ENCODE peak calls at places on chromosomes 13 and 19, in five cellular contexts. H, U, T, V and N are unnamed samples.

GRCh38 chr19:55013596-55013995 is 24.5 kb downstream of the GP6 start:
- DNase-seq in H (no peak), U (no peak), T (no peak), V (no peak), N (no peak)

GRCh38 chr19:5144545-5145179 is 175.7 kb downstream of the KDM4B start:
- DNase-seq in T (no peak), H (no peak), V (no peak), U (no peak), N (no peak)

GRCh38 chr13:106561551-106562170 is 6.3 kb downstream of the ARGLU1 start:
- DNase-seq in T (peak; percentile 31), U (no peak), H (peak; percentile 47), V (no peak), N (peak; percentile 64)

GRCh38 chr19:49061445-49061844 is 3.2 kb downstream of the NTF4 start:
- DNase-seq in T (no peak), H (no peak), V (no peak), U (no peak), N (no peak)

GRCh38 chr19:14556662-14557188 is 15.1 kb downstream of the NDUFB7 start:
- DNase-seq in U (peak; percentile 79), T (peak; percentile 80), H (peak; percentile 87), V (no peak), N (peak; percentile 86)

GRCh38 chr19:43132696-43133095 is 50.2 kb upstream of the PSG2 start:
- DNase-seq in U (no peak), T (peak; percentile 7), H (no peak), V (no peak), N (no peak)

GRCh38 chr13:113528101-113528797 is 37.7 kb upstream of the DCUN1D2 start:
- DNase-seq in U (peak; percentile 37), T (no peak), V (no peak), H (no peak), N (no peak)

GRCh38 chr13:98200211-98200878 is 23.3 kb upstream of the RNF113B start:
- DNase-seq in H (no peak), T (no peak), V (no peak), U (no peak), N (no peak)

GRCh38 chr19:5949792-5950305 is 28.1 kb downstream of the RANBP3 start:
- DNase-seq in U (no peak), T (no peak), H (no peak), V (no peak), N (no peak)

GRCh38 chr19:16889883-16890460 is 1.2 kb downstream of the F2RL3 start:
- DNase-seq in T (no peak), H (no peak), V (no peak), U (no peak), N (no peak)

GRCh38 chr19:16892438-16892837 is 3.6 kb downstream of the F2RL3 start:
- DNase-seq in V (no peak), T (no peak), U (no peak), H (no peak), N (no peak)

GRCh38 chr19:16889429-16889882 is 657 bp downstream of the F2RL3 start:
- DNase-seq in U (no peak), H (no peak), T (no peak), V (no peak), N (no peak)

GRCh38 chr19:16891696-16892382 is 3.0 kb downstream of the F2RL3 start:
- DNase-seq in H (no peak), T (no peak), V (no peak), U (no peak), N (no peak)

DNA sequence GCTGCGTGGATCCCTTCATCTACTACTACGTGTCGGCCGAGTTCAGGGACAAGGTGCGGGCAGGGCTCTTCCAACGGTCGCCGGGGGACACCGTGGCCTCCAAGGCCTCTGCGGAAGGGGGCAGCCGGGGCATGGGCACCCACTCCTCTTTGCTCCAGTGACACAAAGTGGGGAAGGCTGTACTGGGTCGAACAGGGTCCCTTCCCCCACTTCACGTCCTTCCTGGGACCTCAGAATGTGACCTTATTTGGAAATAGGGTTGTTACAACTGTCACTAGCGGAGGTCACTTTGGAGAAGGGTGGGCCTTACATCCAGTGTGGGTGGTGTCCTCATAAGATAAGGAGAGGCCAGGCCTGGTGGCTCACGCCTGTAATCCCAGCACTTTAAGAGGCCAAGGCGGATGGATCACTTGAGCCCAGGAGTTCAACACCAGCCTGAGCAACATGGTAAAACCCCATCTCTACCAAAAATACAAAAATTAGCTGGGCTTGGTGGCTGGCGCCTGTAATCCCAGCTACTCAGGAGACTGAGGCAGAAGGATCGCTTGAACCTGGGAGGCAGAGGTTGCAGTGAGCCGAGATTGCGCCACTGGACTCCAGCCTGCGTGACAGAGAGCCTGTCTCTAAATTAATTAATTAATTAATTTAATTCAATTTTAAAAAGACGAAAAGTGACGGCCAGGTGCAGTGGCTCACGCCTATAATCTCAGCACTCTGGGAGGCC is 1.8 kb downstream of the F2RL3 start:
- DNase-seq in T (no peak), V (no peak), H (no peak), U (no peak), N (no peak)
- H3K4me3 ChIP-seq in T (no peak overlapping the region), V (no peak overlapping the region), H (no peak overlapping the region), U (no peak overlapping the region), N (no peak overlapping the region)

DNA sequence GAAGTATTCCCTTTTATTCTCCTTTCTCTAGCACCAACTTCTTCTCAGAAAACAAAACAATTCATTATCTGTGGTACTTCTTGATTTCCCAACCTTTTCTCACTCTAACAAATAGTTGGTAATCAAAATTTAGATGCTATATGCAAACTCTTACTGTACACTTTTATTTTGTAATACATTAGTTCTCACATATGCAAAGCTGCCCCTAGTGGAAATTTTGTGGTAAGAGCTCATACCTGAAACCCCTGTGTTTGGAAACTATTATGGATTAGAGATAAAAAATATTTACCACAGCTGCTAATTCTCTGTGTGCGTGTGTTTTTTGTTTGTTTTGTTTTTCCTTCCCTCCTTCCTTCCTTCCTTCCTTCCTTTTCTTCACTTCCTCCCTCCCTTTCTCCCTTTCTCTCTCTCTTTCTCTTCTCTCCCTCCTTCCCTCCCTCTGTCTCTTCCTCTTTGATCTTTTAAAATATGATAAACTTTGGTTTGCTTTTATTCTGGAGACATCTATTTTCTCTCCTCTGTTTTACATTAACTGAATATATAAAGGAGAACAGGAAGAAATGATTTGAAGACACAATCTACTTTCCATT is 537.4 kb downstream of the SLITRK6 start:
- DNase-seq in H (peak; percentile 27), V (no peak), T (peak; percentile 0), U (no peak), N (peak; percentile 38)
- TF ChIP-seq CTCF in H (peak; percentile 5), V (peak; percentile 40), T (peak; percentile 21), U (no peak), N (peak; percentile 72)

GRCh38 chr19:4139614-4140236 is 13.7 kb upstream of the CREB3L3 start:
- DNase-seq in U (peak; percentile 85), V (no peak), T (peak; percentile 61), H (peak; percentile 67), N (peak; percentile 67)

GRCh38 chr19:4140237-4140711 is 13.2 kb upstream of the CREB3L3 start:
- DNase-seq in U (no peak), T (peak; percentile 74), H (peak; percentile 83), V (no peak), N (peak; percentile 75)

GRCh38 chr19:4136680-4137088 is 12.8 kb upstream of the MAP2K2 start:
- DNase-seq in T (no peak), H (no peak), V (no peak), U (no peak), N (no peak)

GRCh38 chr19:4134351-4134750 is 10.4 kb upstream of the MAP2K2 start:
- DNase-seq in T (no peak), H (no peak), V (no peak), U (no peak), N (no peak)

GRCh38 chr19:4138445-4138844 is 14.5 kb upstream of the MAP2K2 start:
- DNase-seq in V (no peak), H (no peak), U (no peak), T (no peak), N (no peak)
- H3K4me3 ChIP-seq in V (no peak overlapping the region), H (no peak overlapping the region), U (no peak overlapping the region), T (no peak overlapping the region), N (no peak overlapping the region)

GRCh38 chr19:1354496-1355257 is 29.0 kb upstream of the NDUFS7 start:
- DNase-seq in U (peak; percentile 87), V (no peak), T (peak; percentile 77), H (peak; percentile 91), N (peak; percentile 86)
- TF ChIP-seq CTCF in U (no peak), V (no peak), T (no peak), H (no peak), N (no peak)

DNA sequence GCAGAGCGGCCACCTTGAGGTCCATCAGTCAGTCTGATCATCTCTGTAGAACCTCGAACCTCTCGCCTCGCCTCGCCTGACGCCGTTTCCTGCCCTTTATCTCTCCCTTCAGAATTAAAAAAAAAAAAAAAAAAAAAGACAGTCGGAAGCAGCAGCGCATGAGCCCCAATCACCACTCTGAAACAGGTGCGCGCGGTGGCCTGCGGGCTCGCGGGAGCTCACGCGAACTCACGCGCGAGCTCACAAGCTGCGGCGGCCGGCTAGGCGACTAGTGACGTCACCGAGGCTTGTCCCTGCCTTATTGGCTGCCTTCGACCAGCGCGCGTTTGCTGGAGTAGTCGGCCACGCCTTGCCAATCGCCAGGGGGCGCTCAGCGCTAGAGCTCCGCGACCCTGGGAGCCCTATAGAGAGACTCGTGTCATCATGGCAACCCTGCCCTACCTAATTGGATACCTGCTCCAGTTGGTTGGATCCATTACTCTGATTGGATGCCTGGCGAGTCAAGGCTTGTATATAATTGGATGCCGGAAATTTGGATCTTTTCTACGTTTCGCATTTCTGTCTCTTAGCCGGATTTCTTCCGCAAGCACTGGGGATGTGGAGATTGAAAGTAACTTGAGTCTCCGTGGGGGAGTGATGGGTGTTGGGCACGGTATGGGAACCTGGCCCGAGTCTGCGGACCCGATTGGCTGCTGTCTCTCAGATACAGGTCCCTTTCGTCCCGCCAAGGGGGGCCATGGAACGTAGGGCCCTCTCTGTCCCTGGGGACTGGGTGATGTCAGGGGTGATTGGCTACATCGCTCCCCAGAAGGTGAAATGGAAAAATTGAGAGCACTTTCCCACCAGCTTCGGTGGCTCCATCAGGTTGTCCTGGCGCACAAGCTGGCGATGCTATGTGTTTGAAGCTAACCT is 31.6 kb downstream of the SYT3 start:
- DNase-seq in T (peak; percentile 85), H (peak; percentile 74), V (peak; percentile 45), U (no peak), N (peak; percentile 88)
- H3K4me3 ChIP-seq in T (no peak overlapping the region), H (no peak overlapping the region), V (no peak overlapping the region), U (no peak overlapping the region), N (no peak overlapping the region)

GRCh38 chr19:12611361-12611699 is 610 bp downstream of the ZNF791 start:
- DNase-seq in H (peak; percentile 80), U (peak; percentile 75), V (peak; percentile 26), T (peak; percentile 71), N (peak; percentile 76)

GRCh38 chr19:12606796-12607195 is 3.8 kb downstream of the ZNF490 start:
- DNase-seq in V (no peak), T (no peak), U (no peak), H (no peak), N (no peak)

GRCh38 chr19:12610540-12611360 is at the start of the genes ZNF490 and ZNF791:
- DNase-seq in T (peak; percentile 97), U (peak; percentile 99), H (peak; percentile 98), V (peak; percentile 97), N (peak; percentile 98)
- TF ChIP-seq CTCF in T (peak; percentile 3), U (no peak), H (no peak), V (no peak), N (no peak)